ENCODE peak calls at places on chromosomes 16 and 17, in eight cellular contexts. V, I, X, Y, U, Q, J and E are unnamed samples.

GRCh38 chr16:84360748-84361147 is 7.6 kb upstream of the ATP2C2 start:
- DNase-seq in I (no peak), U (no peak), Q (no peak), J (no peak), X (no peak), Y (no peak), V (no peak), E (no peak)

GRCh38 chr17:57338257-57338919 is 82.1 kb downstream of the MSI2 start:
- DNase-seq in Y (peak), U (no peak), J (no peak), X (no peak), V (no peak), Q (peak), I (no peak), E (no peak)

GRCh38 chr17:49723423-49723822 is 15.7 kb upstream of the SLC35B1 start:
- DNase-seq in Q (no peak), U (no peak), X (no peak), J (no peak), Y (no peak), V (no peak), I (no peak), E (no peak)

GRCh38 chr17:76968707-76969597 is 100.7 kb downstream of the MGAT5B start:
- DNase-seq in V (peak), X (no peak), I (no peak), J (peak), Y (peak), U (no peak), Q (no peak), E (peak)

GRCh38 chr16:11681977-11682654 is 13.9 kb downstream of the SNN start:
- DNase-seq in X (no peak), I (no peak), J (no peak), U (no peak), Q (no peak), Y (no peak), V (peak), E (peak)

GRCh38 chr17:73973881-73974409 is 229.5 kb upstream of the RPL38 start:
- DNase-seq in V (no peak), Q (no peak), J (no peak), U (no peak), Y (peak), X (no peak), I (no peak), E (no peak)

GRCh38 chr16:12903325-12904040 is 2.1 kb downstream of the SHISA9 start:
- DNase-seq in U (no peak), V (no peak), Y (peak), I (no peak), X (no peak), J (no peak), Q (no peak), E (no peak)

GRCh38 chr16:69424053-69424934 is at the start of gene CYB5B:
- DNase-seq in Y (peak), U (peak), I (peak), Q (peak), X (peak), V (peak), J (peak), E (peak)

GRCh38 chr16:81327483-81328196 is 12.9 kb downstream of the GAN start:
- DNase-seq in I (no peak), Y (no peak), X (no peak), V (no peak), Q (no peak), U (no peak), J (peak), E (no peak)

GRCh38 chr17:59858167-59858790 is 34.5 kb downstream of the TUBD1 start:
- DNase-seq in Y (no peak), Q (no peak), U (no peak), I (peak), J (no peak), X (peak), V (no peak), E (no peak)

GRCh38 chr17:13429201-13429600 is 172.5 kb downstream of the HS3ST3A1 start:
- DNase-seq in U (peak), Y (peak), J (no peak), Q (no peak), V (no peak), X (peak), I (peak), E (no peak)

GRCh38 chr17:67879662-67880061 is 54.4 kb downstream of the BPTF start:
- DNase-seq in U (no peak), Y (peak), I (no peak), J (no peak), Q (no peak), X (no peak), V (no peak), E (no peak)

GRCh38 chr16:3949287-3949686 is 68.8 kb upstream of the CREBBP start:
- DNase-seq in J (no peak), Q (no peak), U (no peak), I (no peak), X (no peak), Y (no peak), V (no peak), E (no peak)